ENCODE peak calls at places on chromosomes 13 and 19, in four cellular contexts. One of them, this sample, is unnamed.

GRCh38 chr13:46698015-46698414 is 98.9 kb downstream of the ESD start:
- DNase-seq in GM12878: no peak
- DNase-seq in K562: no peak
- DNase-seq in GM12891: no peak
- DNase-seq in this sample: no peak

GRCh38 chr19:14517840-14518505 is at the start of gene DNAJB1:
- DNase-seq in GM12878: no peak
- DNase-seq in GM12891: peak
- DNase-seq in K562: peak
- DNase-seq in this sample: no peak

GRCh38 chr19:5360003-5360820 is 19.6 kb upstream of the PTPRS start:
- DNase-seq in K562: no peak
- DNase-seq in GM12878: no peak
- DNase-seq in GM12891: no peak
- DNase-seq in this sample: no peak

GRCh38 chr13:25281193-25281936 is 5.9 kb downstream of the MTMR6 start:
- DNase-seq in GM12891: no peak
- DNase-seq in GM12878: peak
- DNase-seq in K562: no peak
- DNase-seq in this sample: no peak

GRCh38 chr13:102244617-102245227 is 157.1 kb downstream of the FGF14 start:
- DNase-seq in K562: no peak
- DNase-seq in GM12878: no peak
- DNase-seq in GM12891: no peak
- DNase-seq in this sample: no peak

GRCh38 chr19:18460900-18461299 is 23.0 kb upstream of the ISYNA1 start:
- DNase-seq in K562: no peak
- DNase-seq in GM12891: no peak
- DNase-seq in GM12878: no peak
- DNase-seq in this sample: no peak

GRCh38 chr13:21079761-21080730 is 18.7 kb upstream of the LATS2 start:
- DNase-seq in K562: no peak
- DNase-seq in GM12891: no peak
- DNase-seq in GM12878: no peak
- DNase-seq in this sample: peak

GRCh38 chr13:62837895-62838294 is 1422.2 kb upstream of the PCDH20 start:
- DNase-seq in GM12878: no peak
- DNase-seq in GM12891: no peak
- DNase-seq in K562: no peak
- DNase-seq in this sample: no peak

GRCh38 chr13:29507356-29507755 is 88.1 kb downstream of the SLC7A1 start:
- DNase-seq in K562: no peak
- DNase-seq in GM12878: no peak
- DNase-seq in GM12891: no peak
- DNase-seq in this sample: no peak

GRCh38 chr19:38929929-38930775 is at the start of gene SARS2:
- DNase-seq in GM12891: peak
- DNase-seq in K562: peak
- DNase-seq in GM12878: peak
- DNase-seq in this sample: peak

GRCh38 chr19:33404506-33404905 is 31.0 kb downstream of the CEBPG start:
- DNase-seq in K562: no peak
- DNase-seq in GM12891: peak
- DNase-seq in GM12878: no peak
- DNase-seq in this sample: no peak

GRCh38 chr13:89315287-89315686 is 1644.1 kb downstream of the SLITRK5 start:
- DNase-seq in K562: no peak
- DNase-seq in GM12878: no peak
- DNase-seq in GM12891: no peak
- DNase-seq in this sample: no peak

GRCh38 chr13:98445340-98446233 is 131.3 kb downstream of the STK24 start:
- DNase-seq in K562: peak
- DNase-seq in GM12878: peak
- DNase-seq in GM12891: peak
- DNase-seq in this sample: peak

GRCh38 chr13:98443329-98443728 is 133.6 kb downstream of the STK24 start:
- DNase-seq in GM12891: no peak
- DNase-seq in GM12878: no peak
- DNase-seq in K562: no peak
- DNase-seq in this sample: no peak

GRCh38 chr13:98444381-98444780 is 132.5 kb downstream of the STK24 start:
- DNase-seq in GM12891: no peak
- DNase-seq in GM12878: no peak
- DNase-seq in K562: no peak
- DNase-seq in this sample: no peak

GRCh38 chr13:98442391-98443230 is 134.3 kb downstream of the STK24 start:
- DNase-seq in K562: no peak
- DNase-seq in GM12891: no peak
- DNase-seq in GM12878: no peak
- DNase-seq in this sample: no peak

GRCh38 chr13:98443800-98444325 is 133.0 kb downstream of the STK24 start:
- DNase-seq in GM12891: no peak
- DNase-seq in K562: no peak
- DNase-seq in GM12878: no peak
- DNase-seq in this sample: no peak
- TF ChIP-seq POLR2AphosphoS5 in GM12891: no peak
- TF ChIP-seq POLR2AphosphoS5 in K562: no peak
- TF ChIP-seq POLR2AphosphoS5 in GM12878: no peak
- TF ChIP-seq POLR2AphosphoS5 in this sample: no peak

GRCh38 chr13:23505007-23505406 is 65.2 kb upstream of the TNFRSF19 start:
- DNase-seq in GM12878: no peak
- DNase-seq in K562: no peak
- DNase-seq in GM12891: no peak
- DNase-seq in this sample: no peak

GRCh38 chr13:23509781-23510543 is 60.2 kb upstream of the TNFRSF19 start:
- DNase-seq in K562: no peak
- DNase-seq in GM12891: no peak
- DNase-seq in GM12878: no peak
- DNase-seq in this sample: no peak

GRCh38 chr13:23504188-23504587 is 66.0 kb upstream of the TNFRSF19 start:
- DNase-seq in GM12891: no peak
- DNase-seq in GM12878: no peak
- DNase-seq in K562: no peak
- DNase-seq in this sample: no peak

GRCh38 chr13:23506071-23506820 is 64.0 kb upstream of the TNFRSF19 start:
- DNase-seq in K562: no peak
- DNase-seq in GM12878: no peak
- DNase-seq in GM12891: no peak
- DNase-seq in this sample: no peak

GRCh38 chr13:23506821-23507210 is 63.4 kb upstream of the TNFRSF19 start:
- DNase-seq in GM12878: no peak
- DNase-seq in GM12891: no peak
- DNase-seq in K562: no peak
- DNase-seq in this sample: no peak
- TF ChIP-seq SPI1 in GM12878: no peak
- TF ChIP-seq SPI1 in GM12891: no peak
- TF ChIP-seq SPI1 in K562: no peak
- TF ChIP-seq SPI1 in this sample: no peak

GRCh38 chr13:44860427-44860826 is 128.8 kb downstream of the NUFIP1 start:
- DNase-seq in K562: no peak
- DNase-seq in GM12891: no peak
- DNase-seq in GM12878: no peak
- DNase-seq in this sample: no peak

GRCh38 chr13:44855860-44856259 is 133.4 kb downstream of the NUFIP1 start:
- DNase-seq in GM12878: no peak
- DNase-seq in K562: no peak
- DNase-seq in GM12891: no peak
- DNase-seq in this sample: no peak

GRCh38 chr13:44857736-44858135 is 131.5 kb downstream of the NUFIP1 start:
- DNase-seq in GM12891: no peak
- DNase-seq in K562: no peak
- DNase-seq in GM12878: no peak
- DNase-seq in this sample: no peak

GRCh38 chr13:44854264-44855060 is 134.8 kb downstream of the NUFIP1 start:
- DNase-seq in GM12891: no peak
- DNase-seq in K562: no peak
- DNase-seq in GM12878: no peak
- DNase-seq in this sample: no peak

GRCh38 chr13:44857061-44857460 is 132.2 kb downstream of the NUFIP1 start:
- DNase-seq in GM12891: no peak
- DNase-seq in K562: no peak
- DNase-seq in GM12878: no peak
- DNase-seq in this sample: no peak
- TF ChIP-seq POLR2AphosphoS5 in GM12891: no peak
- TF ChIP-seq POLR2AphosphoS5 in K562: no peak
- TF ChIP-seq POLR2AphosphoS5 in GM12878: no peak
- TF ChIP-seq POLR2AphosphoS5 in this sample: no peak

DNA sequence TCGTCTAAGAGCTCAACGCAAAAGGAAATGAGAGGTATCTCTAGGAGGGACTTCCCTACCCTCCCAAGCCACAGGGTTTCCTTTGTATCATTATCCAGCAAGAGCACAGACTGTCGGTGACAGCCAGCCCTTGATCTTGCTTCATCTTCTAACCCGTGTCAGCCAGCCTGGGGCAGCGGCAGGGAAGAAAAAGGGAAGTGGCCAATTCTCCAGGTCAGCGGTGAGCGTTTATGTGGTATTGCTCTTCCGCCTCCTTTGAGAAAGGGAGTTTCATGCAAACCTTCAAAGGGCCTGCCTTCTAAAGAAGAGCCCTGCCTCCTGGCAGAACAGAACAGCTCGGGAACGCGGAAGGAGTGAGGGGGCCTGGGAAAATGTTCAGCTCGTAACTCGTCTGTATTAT is 41.9 kb downstream of the EFNB2 start:
- DNase-seq in GM12878: peak
- DNase-seq in GM12891: no peak
- DNase-seq in K562: no peak
- DNase-seq in this sample: peak
- TF ChIP-seq SPI1 in GM12878: peak
- TF ChIP-seq SPI1 in GM12891: peak
- TF ChIP-seq SPI1 in K562: peak
- TF ChIP-seq SPI1 in this sample: peak